ENCODE peak calls at places on chromosomes 2 and 18, in five cellular contexts. W is GM13977; I is KBM-7; U is CD8-positive, alpha-beta T cell; O is aorta. H is an unnamed sample.

GRCh38 chr2:151027147-151027546 is 234.5 kb downstream of the RBM43 start:
- DNase-seq in W (no peak), O (no peak), I (no peak), U (no peak), H (no peak)

GRCh38 chr2:42567806-42568429 is 514 bp upstream of the MTA3 start:
- DNase-seq in O (no peak), W (peak; percentile 76), I (no peak), U (peak; percentile 12), H (peak; percentile 46)

GRCh38 chr2:151878655-151879563 is 50.7 kb upstream of the ARL5A start:
- DNase-seq in U (no peak), W (no peak), O (no peak), I (peak; percentile 82), H (no peak)

GRCh38 chr2:60602828-60603532 is 49.5 kb upstream of the BCL11A start:
- DNase-seq in I (peak; percentile 24), O (no peak), U (no peak), W (no peak), H (no peak)

GRCh38 chr2:31404302-31404701 is 10.2 kb downstream of the XDH start:
- DNase-seq in U (no peak), I (no peak), O (no peak), W (no peak), H (no peak)

GRCh38 chr2:75561566-75562512 is 1.1 kb upstream of the EVA1A start:
- DNase-seq in O (no peak), W (peak; percentile 44), I (no peak), U (no peak), H (no peak)

GRCh38 chr2:233446616-233447305 is 92.5 kb downstream of the DGKD start:
- DNase-seq in W (no peak), I (no peak), U (no peak), O (peak; percentile 67), H (peak; percentile 38)

GRCh38 chr2:214591359-214591758 is 180.5 kb downstream of the VWC2L start:
- DNase-seq in I (no peak), O (no peak), W (no peak), U (no peak), H (no peak)

GRCh38 chr2:26033270-26033768 is 565 bp upstream of the RAB10 start:
- DNase-seq in O (no peak), W (peak; percentile 48), U (no peak), I (peak; percentile 88), H (peak; percentile 63)

GRCh38 chr2:85678794-85679672 is 11.0 kb upstream of the SFTPB start:
- DNase-seq in U (peak; percentile 75), I (peak; percentile 83), O (peak; percentile 96), W (peak; percentile 87), H (peak; percentile 95)

GRCh38 chr2:11697103-11697871 is 27.3 kb upstream of the NTSR2 start:
- DNase-seq in W (no peak), O (peak; percentile 91), I (peak; percentile 92), U (no peak), H (peak; percentile 70)

GRCh38 chr18:24741961-24742738 is 281.7 kb downstream of the HRH4 start:
- DNase-seq in W (no peak), I (no peak), U (no peak), O (no peak), H (no peak)

GRCh38 chr18:5422626-5423025 is 121.2 kb downstream of the EPB41L3 start:
- DNase-seq in U (no peak), I (no peak), W (no peak), O (no peak), H (no peak)

GRCh38 chr2:113980946-113981345 is 91.1 kb downstream of the ACTR3 start:
- DNase-seq in I (no peak), U (no peak), W (no peak), O (no peak), H (peak; percentile 46)

GRCh38 chr2:241063587-241063986 is 38.5 kb downstream of the MTERF4 start:
- DNase-seq in I (no peak), W (no peak), O (no peak), U (no peak), H (no peak)

GRCh38 chr2:206783718-206784117 is 18.3 kb downstream of the FASTKD2 start:
- DNase-seq in U (no peak), I (no peak), W (no peak), O (no peak), H (no peak)

GRCh38 chr2:9139491-9140443 is 66.8 kb upstream of the ASAP2 start:
- DNase-seq in W (peak; percentile 76), O (peak; percentile 94), I (peak; percentile 81), U (peak; percentile 51), H (peak; percentile 85)

GRCh38 chr2:228786932-228787331 is 484.2 kb downstream of the PID1 start:
- DNase-seq in U (no peak), O (no peak), I (no peak), W (no peak), H (no peak)

GRCh38 chr2:135960598-135961551 is 24.6 kb downstream of the DARS1 start:
- DNase-seq in O (no peak), W (no peak), U (peak; percentile 27), I (no peak), H (no peak)

GRCh38 chr2:33236457-33236856 is 240.0 kb upstream of the RASGRP3 start:
- DNase-seq in O (no peak), I (no peak), U (no peak), W (no peak), H (no peak)

GRCh38 chr2:167550448-167550847 is 662.2 kb downstream of the XIRP2 start:
- DNase-seq in I (peak; percentile 8), W (peak; percentile 26), O (no peak), U (no peak), H (no peak)

GRCh38 chr18:74175658-74176057 is 27.3 kb downstream of the TIMM21 start:
- DNase-seq in O (no peak), U (no peak), W (no peak), I (no peak), H (no peak)

GRCh38 chr2:239224249-239224605 is 176.6 kb downstream of the HDAC4 start:
- DNase-seq in O (no peak), W (no peak), I (no peak), U (no peak), H (no peak)

GRCh38 chr2:164757934-164758695 is 83.5 kb downstream of the COBLL1 start:
- DNase-seq in W (no peak), U (no peak), O (no peak), I (no peak), H (no peak)

GRCh38 chr2:29878898-29879297 is 42.5 kb downstream of the ALK start:
- DNase-seq in O (no peak), I (no peak), W (no peak), U (no peak), H (no peak)

GRCh38 chr2:102803041-102803896 is 41.4 kb downstream of the TMEM182 start:
- DNase-seq in W (no peak), U (no peak), I (peak; percentile 56), O (no peak), H (no peak)

GRCh38 chr2:219289537-219290361 is 10.6 kb downstream of the DNAJB2 start:
- DNase-seq in W (peak; percentile 15), I (no peak), U (no peak), O (peak; percentile 94), H (peak; percentile 86)

GRCh38 chr2:1509271-1509995 is 96.2 kb downstream of the TPO start:
- DNase-seq in O (peak; percentile 32), U (peak; percentile 34), W (no peak), I (no peak), H (no peak)